ENCODE peak calls at places on chromosomes 3 and 15, in five cellular contexts. B is M059J; N is lower leg skin; H is activated naive CD8-positive, alpha-beta T cell treated with anti-CD3 and anti-CD28 coated beads, Interleukin-2, amount 50 U/mL, for 24 hours; R is A549. E is an unnamed sample.

GRCh38 chr3:38755130-38755529 is 60.9 kb downstream of the SCN10A start:
- DNase-seq in B (no peak), N (no peak), H (no peak), R (no peak), E (no peak)

GRCh38 chr15:76181705-76182107 is 121.9 kb downstream of the TMEM266 start:
- DNase-seq in B (no peak), N (no peak), H (peak; percentile 18), R (no peak), E (no peak)

GRCh38 chr15:36029606-36030005 is 483.6 kb upstream of the DPH6 start:
- DNase-seq in B (peak; percentile 2), N (no peak), H (no peak), R (no peak), E (peak; percentile 30)

GRCh38 chr3:129506272-129506742 is 22.1 kb upstream of the RHO start:
- DNase-seq in B (no peak), N (no peak), H (no peak), R (no peak), E (no peak)

GRCh38 chr3:100269410-100270217 is 8.8 kb downstream of the TBC1D23 start:
- DNase-seq in B (peak; percentile 100), N (no peak), H (peak; percentile 20), R (no peak), E (peak; percentile 94)

GRCh38 chr3:150755902-150756301 is 7.1 kb downstream of the SIAH2 start:
- DNase-seq in B (no peak), N (no peak), H (no peak), R (no peak), E (no peak)

GRCh38 chr3:139534444-139534812 is 5.1 kb downstream of the RBP1 start:
- DNase-seq in B (peak; percentile 97), N (no peak), H (no peak), R (no peak), E (peak; percentile 85)

GRCh38 chr3:119527731-119528130 is 29.4 kb downstream of the TIMMDC1 start:
- DNase-seq in B (no peak), N (no peak), H (no peak), R (no peak), E (no peak)

GRCh38 chr3:177979684-177980083 is 556.6 kb upstream of the KCNMB2 start:
- DNase-seq in B (no peak), N (no peak), H (no peak), R (no peak), E (no peak)

GRCh38 chr3:155835341-155836071 is 18.7 kb downstream of the SLC33A1 start:
- DNase-seq in B (no peak), N (no peak), H (no peak), R (no peak), E (no peak)

GRCh38 chr15:66581972-66582537 is 16.3 kb upstream of the LCTL start:
- DNase-seq in B (no peak), N (no peak), H (no peak), R (no peak), E (no peak)

GRCh38 chr15:96330064-96330449 is 443 bp upstream of the NR2F2 start:
- DNase-seq in B (peak; percentile 85), N (peak; percentile 93), H (no peak), R (peak; percentile 82), E (peak; percentile 61)

GRCh38 chr3:56423537-56424209 is 44.6 kb downstream of the ERC2 start:
- DNase-seq in B (no peak), N (no peak), H (no peak), R (no peak), E (no peak)

GRCh38 chr15:70742928-70743327 is 20.4 kb downstream of the UACA start:
- DNase-seq in B (peak; percentile 61), N (no peak), H (no peak), R (peak; percentile 31), E (no peak)

GRCh38 chr3:16589867-16590624 is 15.2 kb downstream of the DAZL start:
- DNase-seq in B (no peak), N (no peak), H (no peak), R (no peak), E (no peak)

GRCh38 chr3:198079771-198080520 is 119.9 kb downstream of the LMLN start:
- DNase-seq in B (peak; percentile 64), N (peak; percentile 86), H (peak; percentile 51), R (peak; percentile 18), E (no peak)

GRCh38 chr3:171712168-171712938 is 97.9 kb downstream of the PLD1 start:
- DNase-seq in B (peak; percentile 89), N (no peak), H (no peak), R (peak; percentile 46), E (peak; percentile 89)

GRCh38 chr15:85035980-85036379 is 54.3 kb downstream of the PDE8A start:
- DNase-seq in B (peak; percentile 33), N (no peak), H (no peak), R (no peak), E (no peak)

GRCh38 chr3:49279376-49279775 is 2.3 kb upstream of the C3orf62 start:
- DNase-seq in B (peak; percentile 50), N (no peak), H (no peak), R (no peak), E (no peak)

GRCh38 chr3:17577795-17578520 is 164.5 kb downstream of the TBC1D5 start:
- DNase-seq in B (peak; percentile 5), N (no peak), H (no peak), R (no peak), E (no peak)

GRCh38 chr15:31364301-31365031 is 37.8 kb downstream of the KLF13 start:
- DNase-seq in B (peak; percentile 21), N (peak; percentile 90), H (peak; percentile 57), R (no peak), E (no peak)

GRCh38 chr3:125326957-125327356 is 48.2 kb downstream of the ZNF148 start:
- DNase-seq in B (no peak), N (no peak), H (no peak), R (no peak), E (no peak)

GRCh38 chr3:17151598-17152373 is 267.0 kb downstream of the PLCL2 start:
- DNase-seq in B (no peak), N (no peak), H (peak; percentile 77), R (no peak), E (no peak)

GRCh38 chr3:132726341-132726823 is 4.2 kb upstream of the NPHP3 start:
- DNase-seq in B (peak; percentile 54), N (no peak), H (no peak), R (peak; percentile 19), E (peak; percentile 52)

GRCh38 chr15:64090527-64090926 is 3.1 kb downstream of the CIAO2A start:
- DNase-seq in B (no peak), N (no peak), H (no peak), R (no peak), E (no peak)

GRCh38 chr3:56196700-56197099 is 271.6 kb downstream of the ERC2 start:
- DNase-seq in B (no peak), N (no peak), H (no peak), R (no peak), E (no peak)

GRCh38 chr15:63502137-63502801 is 2.1 kb upstream of the USP3 start:
- DNase-seq in B (no peak), N (no peak), H (no peak), R (peak; percentile 79), E (no peak)

GRCh38 chr3:136187868-136188267 is 8.3 kb downstream of the MSL2 start:
- DNase-seq in B (no peak), N (no peak), H (no peak), R (no peak), E (no peak)

GRCh38 chr3:65938676-65939075 is 100.0 kb downstream of the MAGI1 start:
- DNase-seq in B (no peak), N (no peak), H (no peak), R (no peak), E (no peak)

GRCh38 chr15:85142324-85142723 is 160.7 kb downstream of the PDE8A start:
- DNase-seq in B (peak; percentile 90), N (no peak), H (no peak), R (peak; percentile 35), E (peak; percentile 42)

GRCh38 chr3:30578479-30578878 is 27.9 kb upstream of the TGFBR2 start:
- DNase-seq in B (peak; percentile 93), N (no peak), H (no peak), R (peak; percentile 77), E (peak; percentile 81)

GRCh38 chr3:81452406-81452805 is 309.0 kb downstream of the GBE1 start:
- DNase-seq in B (no peak), N (no peak), H (no peak), R (no peak), E (no peak)

GRCh38 chr15:73727330-73728018 is 25.7 kb downstream of the INSYN1 start:
- DNase-seq in B (peak; percentile 71), N (no peak), H (no peak), R (peak; percentile 58), E (peak; percentile 66)

GRCh38 chr15:74821091-74821789 is 5.2 kb upstream of the CPLX3 start:
- DNase-seq in B (peak; percentile 47), N (no peak), H (no peak), R (no peak), E (no peak)

GRCh38 chr3:51646091-51646490 is 25.0 kb upstream of the TEX264 start:
- DNase-seq in B (no peak), N (no peak), H (no peak), R (no peak), E (peak; percentile 22)